ENCODE peak calls at places on chromosomes 3 and 15, in nine cellular contexts. S is neural progenitor cell; V is IMR-90; B is HCT116; E is mucosa of descending colon; C is gastrocnemius medialis; D is heart left ventricle; N is SK-N-SH; W is CD8-positive, alpha-beta T cell. H is an unnamed sample. For H3K36me3, the result is how much of the 10 kb centered on the place peaks cover.

GRCh38 chr15:66356069-66356358 is 471 bp downstream of the TIPIN start:
- DNase-seq in B (no peak), S (no peak), V (no peak), E (no peak), D (no peak), W (no peak), C (no peak), N (no peak), H (peak)

GRCh38 chr15:81071130-81071529 is 62.9 kb upstream of the CFAP161 start:
- DNase-seq in C (no peak), S (no peak), D (no peak), E (no peak), B (no peak), W (no peak), N (no peak), V (peak), H (peak)

GRCh38 chr15:27234593-27234992 is 263.6 kb downstream of the GABRG3 start:
- DNase-seq in V (no peak), B (no peak), N (peak), D (no peak), W (no peak), S (no peak), E (no peak), C (no peak), H (no peak)

GRCh38 chr3:194308635-194309213 is 42.4 kb downstream of the CPN2 start:
- DNase-seq in W (no peak), N (no peak), D (no peak), V (no peak), S (no peak), E (no peak), B (no peak), C (no peak), H (peak)

GRCh38 chr3:104273046-104273649 is 1093.6 kb upstream of the ALCAM start:
- DNase-seq in W (no peak), S (peak), C (no peak), V (peak), D (no peak), N (no peak), B (peak), E (no peak), H (peak)

GRCh38 chr15:63668601-63669000 is 71.4 kb downstream of the FBXL22 start:
- DNase-seq in B (no peak), S (no peak), V (no peak), N (no peak), D (no peak), W (no peak), C (no peak), E (no peak), H (no peak)

GRCh38 chr15:34011476-34011875 is 27.5 kb downstream of the AVEN start:
- DNase-seq in V (no peak), E (no peak), N (no peak), S (no peak), B (no peak), C (no peak), D (no peak), W (no peak), H (no peak)

GRCh38 chr15:97728791-97729190 is 231.7 kb upstream of the ARRDC4 start:
- DNase-seq in C (no peak), S (peak), V (no peak), B (no peak), N (no peak), E (peak), D (peak), W (no peak), H (no peak)

GRCh38 chr15:81117136-81117535 is 16.9 kb upstream of the CFAP161 start:
- DNase-seq in E (no peak), C (no peak), N (no peak), B (no peak), D (no peak), W (no peak), V (peak), S (no peak), H (peak)

GRCh38 chr15:77057650-77058049 is 13.3 kb downstream of the TSPAN3 start:
- DNase-seq in N (no peak), W (no peak), C (no peak), E (no peak), V (no peak), S (no peak), D (no peak), B (no peak), H (no peak)

GRCh38 chr3:38343797-38344594 is 2.6 kb upstream of the XYLB start:
- DNase-seq in S (no peak), C (no peak), W (no peak), D (no peak), B (no peak), E (no peak), V (no peak), N (peak), H (no peak)

GRCh38 chr3:128173849-128174248 is 20.6 kb downstream of the EEFSEC start:
- DNase-seq in W (no peak), D (peak), S (peak), B (no peak), C (no peak), N (peak), V (no peak), E (no peak), H (no peak)

GRCh38 chr3:110343945-110344344 is 727.7 kb upstream of the NECTIN3 start:
- DNase-seq in W (no peak), E (no peak), N (no peak), D (no peak), C (no peak), B (no peak), S (no peak), V (peak), H (peak)

GRCh38 chr15:74400313-74400850 is 32.9 kb upstream of the CYP11A1 start:
- DNase-seq in B (no peak), S (no peak), D (no peak), V (no peak), C (no peak), W (peak), E (no peak), N (no peak), H (peak)

GRCh38 chr15:45157974-45158373 is 28.2 kb downstream of the DUOX1 start:
- DNase-seq in B (no peak), W (no peak), N (no peak), C (no peak), E (no peak), D (no peak), S (peak), V (peak), H (peak)

GRCh38 chr15:48946088-48946839 is 17.5 kb downstream of the SHC4 start:
- DNase-seq in S (no peak), D (no peak), B (no peak), V (peak), N (no peak), W (no peak), E (no peak), C (no peak), H (peak)

GRCh38 chr3:148131990-148132638 is 565.6 kb upstream of the AGTR1 start:
- DNase-seq in N (no peak), D (no peak), C (no peak), W (no peak), V (peak), S (no peak), E (no peak), B (no peak), H (no peak)

GRCh38 chr3:48989126-48989795 is 780 bp upstream of the P4HTM start:
- DNase-seq in E (no peak), W (no peak), N (no peak), D (no peak), B (no peak), V (peak), C (no peak), S (no peak), H (no peak)

GRCh38 chr3:48989796-48990635 is at the start of gene P4HTM:
- DNase-seq in E (peak), W (peak), C (peak), B (peak), S (peak), D (peak), V (peak), N (no peak), H (peak)

GRCh38 chr3:48990636-48991421 is 788 bp downstream of the P4HTM start:
- DNase-seq in B (no peak), V (no peak), S (peak), D (no peak), C (no peak), E (peak), W (peak), N (no peak), H (no peak)

GRCh38 chr3:48993834-48994233 is 3.8 kb downstream of the P4HTM start:
- DNase-seq in V (no peak), B (no peak), D (no peak), E (no peak), S (no peak), C (no peak), W (no peak), N (no peak), H (no peak)

DNA sequence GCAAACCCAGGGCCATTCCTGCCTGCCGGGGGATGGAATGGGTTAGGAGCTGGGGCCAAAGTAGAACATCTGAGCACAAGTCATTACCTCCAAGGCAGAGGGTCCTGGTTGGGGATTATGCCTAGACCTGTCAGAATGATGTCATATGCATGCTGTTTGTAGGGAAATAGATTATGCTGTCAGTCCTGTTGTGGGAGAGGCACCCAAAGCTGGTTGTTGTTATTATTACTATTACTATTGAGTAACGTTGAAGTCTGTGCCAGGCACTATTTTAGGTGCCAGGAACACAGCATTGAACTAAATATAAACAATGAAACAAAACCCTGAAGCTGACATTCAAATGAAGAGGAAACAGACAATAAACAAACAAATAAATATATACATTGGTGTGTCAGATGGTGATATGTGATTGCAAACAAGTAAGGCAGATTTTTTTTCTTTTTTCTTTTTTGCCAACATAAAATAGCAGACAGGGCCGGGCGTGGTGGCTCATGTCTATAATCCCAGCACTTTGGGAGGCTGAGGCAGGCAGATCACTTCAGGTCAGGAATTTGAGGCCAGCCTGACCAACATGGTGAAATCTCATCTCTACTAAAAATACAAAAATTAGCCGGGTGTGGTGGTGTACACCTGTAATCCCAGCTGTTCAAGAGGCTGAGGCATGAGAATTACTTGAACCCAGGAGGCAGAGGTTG is 2.0 kb downstream of the P4HTM start:
- DNase-seq in S (no peak), B (no peak), W (no peak), E (no peak), C (no peak), V (no peak), N (no peak), D (no peak), H (peak)
- H3K4me3 ChIP-seq in S (peak), B (peak), W (no peak), E (no peak), C (peak), V (no peak), N (no peak), D (no peak), H (no peak)

GRCh38 chr15:98760112-98760826 is 111.9 kb downstream of the IGF1R start:
- DNase-seq in V (no peak), D (peak), S (no peak), W (no peak), B (no peak), E (no peak), N (no peak), C (no peak), H (peak)
- TF ChIP-seq CTCF in V (no peak), D (no peak), S (no peak), W (no peak), B (no peak), E (no peak), N (no peak), C (no peak), H (no peak)

GRCh38 chr15:72252663-72253299 is 19.6 kb downstream of the PARP6 start:
- DNase-seq in W (no peak), N (no peak), S (no peak), E (no peak), C (no peak), B (no peak), V (no peak), D (no peak), H (no peak)
- H3K36me3 ChIP-seq in W (half or more), N (half or more), S (under half), E (under half), C (under half), B (half or more), V (under half), D (half or more), H (under half)

GRCh38 chr15:72227192-72227586 is 3.8 kb downstream of the PKM start:
- DNase-seq in S (no peak), V (peak), E (no peak), N (no peak), W (no peak), D (no peak), C (no peak), B (peak), H (peak)
- H3K4me3 ChIP-seq in S (peak), V (no peak), E (no peak), N (peak), W (no peak), D (no peak), C (no peak), B (peak), H (no peak)

GRCh38 chr3:183449391-183449790 is 21.0 kb upstream of the MCF2L2 start:
- DNase-seq in S (peak), V (peak), B (no peak), W (no peak), N (peak), E (no peak), C (peak), D (no peak), H (no peak)
- TF ChIP-seq CTCF in S (peak), V (no peak), B (no peak), W (no peak), N (no peak), E (no peak), C (peak), D (no peak), H (no peak)

DNA sequence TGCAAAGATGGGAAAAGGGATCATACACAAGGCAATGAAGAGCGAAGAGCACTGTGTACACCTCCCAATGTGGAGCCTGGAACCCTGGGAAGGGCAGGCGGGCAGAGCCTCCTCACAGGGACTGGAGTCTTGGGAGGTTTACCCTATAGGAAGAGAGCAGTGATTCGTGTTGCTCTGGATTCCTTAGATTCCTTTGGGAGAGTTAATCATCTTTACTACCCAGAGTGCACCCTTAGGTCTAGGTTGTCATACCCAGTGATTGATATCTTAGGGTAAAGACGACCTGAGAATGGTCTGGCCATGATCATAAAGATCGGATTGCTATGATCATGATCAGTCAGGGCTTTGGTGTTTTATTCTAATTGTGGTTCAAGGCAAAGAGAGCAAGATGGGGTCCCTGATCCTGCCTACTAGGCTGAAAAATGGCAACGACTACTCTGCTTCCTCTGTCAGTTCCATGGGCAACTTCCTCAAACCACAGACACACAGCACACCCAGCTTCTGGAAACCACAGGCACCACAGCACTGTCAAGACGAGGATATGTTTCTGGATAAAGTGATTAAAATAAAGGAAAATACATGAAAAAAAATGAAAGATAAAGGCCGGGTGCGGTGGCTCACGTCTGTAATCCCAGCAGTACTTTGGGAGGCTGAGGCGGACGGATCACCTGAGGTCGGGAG is 20.4 kb upstream of the MAP6D1 start:
- DNase-seq in D (no peak), S (no peak), V (peak), C (no peak), N (no peak), E (no peak), W (no peak), B (no peak), H (peak)
- H3K36me3 ChIP-seq in D (half or more), S (under half), V (under half), C (under half), N (half or more), E (under half), W (under half), B (under half), H (under half)

GRCh38 chr3:50676031-50676705 is 1.4 kb downstream of the DOCK3 start:
- DNase-seq in W (no peak), V (no peak), S (no peak), B (no peak), N (no peak), E (no peak), C (no peak), D (no peak), H (no peak)
- H3K4me3 ChIP-seq in W (no peak), V (no peak), S (peak), B (peak), N (no peak), E (no peak), C (no peak), D (no peak), H (no peak)

GRCh38 chr3:24968076-24968475 is 460.0 kb upstream of the RARB start:
- DNase-seq in C (no peak), S (no peak), E (no peak), W (no peak), B (no peak), D (no peak), V (no peak), N (no peak), H (no peak)

GRCh38 chr3:24963762-24964625 is 464.1 kb upstream of the RARB start:
- DNase-seq in D (no peak), C (no peak), N (peak), W (no peak), E (no peak), B (peak), S (peak), V (peak), H (peak)

GRCh38 chr3:24965706-24966105 is 462.4 kb upstream of the RARB start:
- DNase-seq in C (no peak), S (no peak), N (no peak), V (no peak), W (no peak), D (no peak), B (no peak), E (no peak), H (no peak)
- TF ChIP-seq CTCF in C (no peak), S (no peak), N (no peak), V (no peak), W (no peak), D (no peak), B (no peak), E (no peak), H (no peak)